ENCODE peak calls at places on chromosomes 6 and 20, in five cellular contexts. One of them, this sample, is unnamed.

GRCh38 chr20:8431538-8432434 is 299.7 kb downstream of the PLCB1 start:
- DNase-seq in naive thymus-derived CD8-positive, alpha-beta T cell: no peak
- DNase-seq in Caki2: no peak
- DNase-seq in BE2C: peak
- DNase-seq in stimulated activated naive CD4-positive, alpha-beta T cell: no peak
- DNase-seq in this sample: no peak

GRCh38 chr6:82270791-82271392 is 23.3 kb upstream of the IBTK start:
- DNase-seq in naive thymus-derived CD8-positive, alpha-beta T cell: peak
- DNase-seq in Caki2: peak
- DNase-seq in BE2C: no peak
- DNase-seq in stimulated activated naive CD4-positive, alpha-beta T cell: peak
- DNase-seq in this sample: no peak

GRCh38 chr6:83474309-83474708 is 38.0 kb upstream of the PRSS35 start:
- DNase-seq in naive thymus-derived CD8-positive, alpha-beta T cell: no peak
- DNase-seq in Caki2: no peak
- DNase-seq in BE2C: no peak
- DNase-seq in stimulated activated naive CD4-positive, alpha-beta T cell: no peak
- DNase-seq in this sample: no peak

GRCh38 chr6:133814797-133815196 is 74.1 kb upstream of the TCF21 start:
- DNase-seq in naive thymus-derived CD8-positive, alpha-beta T cell: no peak
- DNase-seq in Caki2: no peak
- DNase-seq in BE2C: no peak
- DNase-seq in stimulated activated naive CD4-positive, alpha-beta T cell: no peak
- DNase-seq in this sample: no peak

GRCh38 chr6:104483225-104483834 is 376.4 kb downstream of the HACE1 start:
- DNase-seq in naive thymus-derived CD8-positive, alpha-beta T cell: no peak
- DNase-seq in Caki2: no peak
- DNase-seq in BE2C: no peak
- DNase-seq in stimulated activated naive CD4-positive, alpha-beta T cell: no peak
- DNase-seq in this sample: no peak

GRCh38 chr6:43924222-43924702 is 154.3 kb downstream of the VEGFA start:
- DNase-seq in naive thymus-derived CD8-positive, alpha-beta T cell: peak
- DNase-seq in Caki2: no peak
- DNase-seq in BE2C: no peak
- DNase-seq in stimulated activated naive CD4-positive, alpha-beta T cell: no peak
- DNase-seq in this sample: peak

GRCh38 chr20:38973546-38974120 is 11.5 kb downstream of the DHX35 start:
- DNase-seq in naive thymus-derived CD8-positive, alpha-beta T cell: no peak
- DNase-seq in Caki2: no peak
- DNase-seq in BE2C: no peak
- DNase-seq in stimulated activated naive CD4-positive, alpha-beta T cell: no peak
- DNase-seq in this sample: no peak

GRCh38 chr20:19073584-19074198 is 138.8 kb upstream of the SLC24A3 start:
- DNase-seq in naive thymus-derived CD8-positive, alpha-beta T cell: no peak
- DNase-seq in Caki2: no peak
- DNase-seq in BE2C: peak
- DNase-seq in stimulated activated naive CD4-positive, alpha-beta T cell: no peak
- DNase-seq in this sample: no peak

GRCh38 chr6:43780293-43780692 is 10.3 kb downstream of the VEGFA start:
- DNase-seq in naive thymus-derived CD8-positive, alpha-beta T cell: no peak
- DNase-seq in Caki2: no peak
- DNase-seq in BE2C: no peak
- DNase-seq in stimulated activated naive CD4-positive, alpha-beta T cell: no peak
- DNase-seq in this sample: no peak

GRCh38 chr6:49410564-49410963 is 52.5 kb downstream of the MMUT start:
- DNase-seq in naive thymus-derived CD8-positive, alpha-beta T cell: no peak
- DNase-seq in Caki2: no peak
- DNase-seq in BE2C: no peak
- DNase-seq in stimulated activated naive CD4-positive, alpha-beta T cell: no peak
- DNase-seq in this sample: no peak

GRCh38 chr6:15443119-15443518 is 197.2 kb downstream of the JARID2 start:
- DNase-seq in naive thymus-derived CD8-positive, alpha-beta T cell: no peak
- DNase-seq in Caki2: peak
- DNase-seq in BE2C: no peak
- DNase-seq in stimulated activated naive CD4-positive, alpha-beta T cell: no peak
- DNase-seq in this sample: no peak

GRCh38 chr6:49430187-49430586 is 32.9 kb downstream of the MMUT start:
- DNase-seq in naive thymus-derived CD8-positive, alpha-beta T cell: no peak
- DNase-seq in Caki2: no peak
- DNase-seq in BE2C: no peak
- DNase-seq in stimulated activated naive CD4-positive, alpha-beta T cell: no peak
- DNase-seq in this sample: no peak

GRCh38 chr6:157667211-157668033 is 155.6 kb upstream of the SNX9 start:
- DNase-seq in naive thymus-derived CD8-positive, alpha-beta T cell: peak
- DNase-seq in Caki2: peak
- DNase-seq in BE2C: peak
- DNase-seq in stimulated activated naive CD4-positive, alpha-beta T cell: peak
- DNase-seq in this sample: peak

GRCh38 chr6:133553652-133554051 is 312.5 kb downstream of the EYA4 start:
- DNase-seq in naive thymus-derived CD8-positive, alpha-beta T cell: no peak
- DNase-seq in Caki2: peak
- DNase-seq in BE2C: peak
- DNase-seq in stimulated activated naive CD4-positive, alpha-beta T cell: no peak
- DNase-seq in this sample: no peak

GRCh38 chr20:19761853-19762252 is 3.8 kb downstream of the RIN2 start:
- DNase-seq in naive thymus-derived CD8-positive, alpha-beta T cell: no peak
- DNase-seq in Caki2: no peak
- DNase-seq in BE2C: no peak
- DNase-seq in stimulated activated naive CD4-positive, alpha-beta T cell: no peak
- DNase-seq in this sample: no peak

GRCh38 chr20:46253391-46253790 is 54.9 kb downstream of the CDH22 start:
- DNase-seq in naive thymus-derived CD8-positive, alpha-beta T cell: no peak
- DNase-seq in Caki2: no peak
- DNase-seq in BE2C: peak
- DNase-seq in stimulated activated naive CD4-positive, alpha-beta T cell: no peak
- DNase-seq in this sample: no peak

GRCh38 chr6:168032383-168032760 is 34.9 kb downstream of the KIF25 start:
- DNase-seq in naive thymus-derived CD8-positive, alpha-beta T cell: no peak
- DNase-seq in Caki2: peak
- DNase-seq in BE2C: no peak
- DNase-seq in stimulated activated naive CD4-positive, alpha-beta T cell: no peak
- DNase-seq in this sample: no peak

GRCh38 chr20:1083431-1084080 is 34.8 kb upstream of the PSMF1 start:
- DNase-seq in naive thymus-derived CD8-positive, alpha-beta T cell: no peak
- DNase-seq in Caki2: peak
- DNase-seq in BE2C: no peak
- DNase-seq in stimulated activated naive CD4-positive, alpha-beta T cell: no peak
- DNase-seq in this sample: no peak

GRCh38 chr6:68880050-68880449 is 245.0 kb downstream of the ADGRB3 start:
- DNase-seq in naive thymus-derived CD8-positive, alpha-beta T cell: no peak
- DNase-seq in Caki2: no peak
- DNase-seq in BE2C: peak
- DNase-seq in stimulated activated naive CD4-positive, alpha-beta T cell: no peak
- DNase-seq in this sample: no peak

GRCh38 chr20:34708621-34709043 is 4.5 kb downstream of the TP53INP2 start:
- DNase-seq in naive thymus-derived CD8-positive, alpha-beta T cell: peak
- DNase-seq in Caki2: no peak
- DNase-seq in BE2C: peak
- DNase-seq in stimulated activated naive CD4-positive, alpha-beta T cell: peak
- DNase-seq in this sample: peak

GRCh38 chr6:20791074-20791473 is 256.8 kb downstream of the CDKAL1 start:
- DNase-seq in naive thymus-derived CD8-positive, alpha-beta T cell: no peak
- DNase-seq in Caki2: no peak
- DNase-seq in BE2C: no peak
- DNase-seq in stimulated activated naive CD4-positive, alpha-beta T cell: no peak
- DNase-seq in this sample: no peak

GRCh38 chr20:36210561-36210960 is 25.7 kb upstream of the AAR2 start:
- DNase-seq in naive thymus-derived CD8-positive, alpha-beta T cell: no peak
- DNase-seq in Caki2: no peak
- DNase-seq in BE2C: no peak
- DNase-seq in stimulated activated naive CD4-positive, alpha-beta T cell: no peak
- DNase-seq in this sample: no peak

GRCh38 chr6:22880686-22881433 is 311.5 kb downstream of the HDGFL1 start:
- DNase-seq in naive thymus-derived CD8-positive, alpha-beta T cell: no peak
- DNase-seq in Caki2: peak
- DNase-seq in BE2C: no peak
- DNase-seq in stimulated activated naive CD4-positive, alpha-beta T cell: no peak
- DNase-seq in this sample: no peak

GRCh38 chr6:56955171-56956155 is 556 bp downstream of the BEND6 start:
- DNase-seq in naive thymus-derived CD8-positive, alpha-beta T cell: no peak
- DNase-seq in Caki2: peak
- DNase-seq in BE2C: peak
- DNase-seq in stimulated activated naive CD4-positive, alpha-beta T cell: no peak
- DNase-seq in this sample: peak

GRCh38 chr20:4898282-4898681 is 103.0 kb downstream of the SLC23A2 start:
- DNase-seq in naive thymus-derived CD8-positive, alpha-beta T cell: no peak
- DNase-seq in Caki2: peak
- DNase-seq in BE2C: peak
- DNase-seq in stimulated activated naive CD4-positive, alpha-beta T cell: no peak
- DNase-seq in this sample: no peak

GRCh38 chr6:110475255-110475654 is 1.2 kb downstream of the SLC22A16 start:
- DNase-seq in naive thymus-derived CD8-positive, alpha-beta T cell: no peak
- DNase-seq in Caki2: no peak
- DNase-seq in BE2C: no peak
- DNase-seq in stimulated activated naive CD4-positive, alpha-beta T cell: no peak
- DNase-seq in this sample: no peak

GRCh38 chr6:51717477-51717876 is 369.9 kb downstream of the PKHD1 start:
- DNase-seq in naive thymus-derived CD8-positive, alpha-beta T cell: no peak
- DNase-seq in Caki2: no peak
- DNase-seq in BE2C: no peak
- DNase-seq in stimulated activated naive CD4-positive, alpha-beta T cell: no peak
- DNase-seq in this sample: no peak

GRCh38 chr6:34143884-34144580 is 1.9 kb downstream of the GRM4 start:
- DNase-seq in naive thymus-derived CD8-positive, alpha-beta T cell: peak
- DNase-seq in Caki2: no peak
- DNase-seq in BE2C: peak
- DNase-seq in stimulated activated naive CD4-positive, alpha-beta T cell: peak
- DNase-seq in this sample: no peak

GRCh38 chr6:77876300-77876699 is 223.5 kb downstream of the MEI4 start:
- DNase-seq in naive thymus-derived CD8-positive, alpha-beta T cell: no peak
- DNase-seq in Caki2: no peak
- DNase-seq in BE2C: no peak
- DNase-seq in stimulated activated naive CD4-positive, alpha-beta T cell: no peak
- DNase-seq in this sample: no peak

GRCh38 chr6:78513856-78514255 is 353.5 kb upstream of the IRAK1BP1 start:
- DNase-seq in naive thymus-derived CD8-positive, alpha-beta T cell: no peak
- DNase-seq in Caki2: no peak
- DNase-seq in BE2C: peak
- DNase-seq in stimulated activated naive CD4-positive, alpha-beta T cell: no peak
- DNase-seq in this sample: no peak

GRCh38 chr6:80733645-80734044 is 627.2 kb downstream of the BCKDHB start:
- DNase-seq in naive thymus-derived CD8-positive, alpha-beta T cell: no peak
- DNase-seq in Caki2: no peak
- DNase-seq in BE2C: no peak
- DNase-seq in stimulated activated naive CD4-positive, alpha-beta T cell: no peak
- DNase-seq in this sample: no peak

GRCh38 chr6:4395386-4395785 is 260.0 kb upstream of the ECI2 start:
- DNase-seq in naive thymus-derived CD8-positive, alpha-beta T cell: no peak
- DNase-seq in Caki2: no peak
- DNase-seq in BE2C: no peak
- DNase-seq in stimulated activated naive CD4-positive, alpha-beta T cell: no peak
- DNase-seq in this sample: no peak

GRCh38 chr6:132209351-132209750 is 191.9 kb downstream of the MOXD1 start:
- DNase-seq in naive thymus-derived CD8-positive, alpha-beta T cell: no peak
- DNase-seq in Caki2: peak
- DNase-seq in BE2C: no peak
- DNase-seq in stimulated activated naive CD4-positive, alpha-beta T cell: no peak
- DNase-seq in this sample: no peak

This sample was measured in activated T-helper 2 cell treated with anti-CD3 and anti-CD28 coated beads, Interferon-gamma antibody, Interleukin-2, Interleukin-4, amounts not matched to agents 10 μg/mL and 5 μg/mL and 100 μg/mL, durations not matched to agents 14 hours and 24 hours and 36 hours.